ENCODE peak calls at places on chromosomes 3 and 15, in nine cellular contexts. One of them, this sample, is unnamed.

GRCh38 chr3:147360936-147361670 is 45.2 kb downstream of the ZIC4 start:
- DNase-seq in neuronal stem cell: no peak
- DNase-seq in upper lobe of left lung: no peak
- DNase-seq in heart left ventricle: no peak
- DNase-seq in dorsolateral prefrontal cortex: no peak
- DNase-seq in breast epithelium: no peak
- DNase-seq in IMR-90: no peak
- DNase-seq in mesendoderm: no peak
- DNase-seq in GM23248: peak
- DNase-seq in this sample: no peak

GRCh38 chr15:93771429-93772020 is 459.8 kb upstream of the MCTP2 start:
- DNase-seq in neuronal stem cell: no peak
- DNase-seq in upper lobe of left lung: no peak
- DNase-seq in heart left ventricle: no peak
- DNase-seq in dorsolateral prefrontal cortex: no peak
- DNase-seq in breast epithelium: no peak
- DNase-seq in IMR-90: no peak
- DNase-seq in mesendoderm: no peak
- DNase-seq in GM23248: no peak
- DNase-seq in this sample: no peak

GRCh38 chr3:15063238-15063637 is 1.9 kb downstream of the MRPS25 start:
- DNase-seq in neuronal stem cell: no peak
- DNase-seq in upper lobe of left lung: peak
- DNase-seq in heart left ventricle: peak
- DNase-seq in dorsolateral prefrontal cortex: no peak
- DNase-seq in breast epithelium: no peak
- DNase-seq in IMR-90: no peak
- DNase-seq in mesendoderm: no peak
- DNase-seq in GM23248: no peak
- DNase-seq in this sample: no peak

GRCh38 chr3:193702967-193703366 is 110.0 kb downstream of the OPA1 start:
- DNase-seq in neuronal stem cell: no peak
- DNase-seq in upper lobe of left lung: no peak
- DNase-seq in heart left ventricle: no peak
- DNase-seq in dorsolateral prefrontal cortex: no peak
- DNase-seq in breast epithelium: no peak
- DNase-seq in IMR-90: peak
- DNase-seq in mesendoderm: no peak
- DNase-seq in GM23248: peak
- DNase-seq in this sample: no peak

GRCh38 chr3:36932979-36933378 is 11.9 kb downstream of the TRANK1 start:
- DNase-seq in neuronal stem cell: no peak
- DNase-seq in upper lobe of left lung: no peak
- DNase-seq in heart left ventricle: no peak
- DNase-seq in dorsolateral prefrontal cortex: no peak
- DNase-seq in breast epithelium: no peak
- DNase-seq in IMR-90: peak
- DNase-seq in mesendoderm: peak
- DNase-seq in GM23248: no peak
- DNase-seq in this sample: no peak

GRCh38 chr3:94246136-94246535 is 183.3 kb downstream of the NSUN3 start:
- DNase-seq in neuronal stem cell: no peak
- DNase-seq in upper lobe of left lung: no peak
- DNase-seq in heart left ventricle: no peak
- DNase-seq in dorsolateral prefrontal cortex: no peak
- DNase-seq in breast epithelium: no peak
- DNase-seq in IMR-90: no peak
- DNase-seq in mesendoderm: no peak
- DNase-seq in GM23248: peak
- DNase-seq in this sample: no peak

GRCh38 chr3:124986153-124987143 is 51.9 kb upstream of the MUC13 start:
- DNase-seq in neuronal stem cell: no peak
- DNase-seq in upper lobe of left lung: no peak
- DNase-seq in heart left ventricle: peak
- DNase-seq in dorsolateral prefrontal cortex: no peak
- DNase-seq in breast epithelium: no peak
- DNase-seq in IMR-90: peak
- DNase-seq in mesendoderm: peak
- DNase-seq in GM23248: peak
- DNase-seq in this sample: no peak

GRCh38 chr3:52237659-52238172 is 1.2 kb downstream of the TWF2 start:
- DNase-seq in neuronal stem cell: no peak
- DNase-seq in upper lobe of left lung: peak
- DNase-seq in heart left ventricle: peak
- DNase-seq in dorsolateral prefrontal cortex: no peak
- DNase-seq in breast epithelium: peak
- DNase-seq in IMR-90: peak
- DNase-seq in mesendoderm: peak
- DNase-seq in GM23248: peak
- DNase-seq in this sample: peak

GRCh38 chr3:118729546-118729945 is 305.1 kb downstream of the IGSF11 start:
- DNase-seq in neuronal stem cell: no peak
- DNase-seq in upper lobe of left lung: no peak
- DNase-seq in heart left ventricle: no peak
- DNase-seq in dorsolateral prefrontal cortex: no peak
- DNase-seq in breast epithelium: no peak
- DNase-seq in IMR-90: no peak
- DNase-seq in mesendoderm: peak
- DNase-seq in GM23248: no peak
- DNase-seq in this sample: no peak

GRCh38 chr15:35838422-35839150 is 292.6 kb upstream of the DPH6 start:
- DNase-seq in neuronal stem cell: no peak
- DNase-seq in upper lobe of left lung: no peak
- DNase-seq in heart left ventricle: no peak
- DNase-seq in dorsolateral prefrontal cortex: no peak
- DNase-seq in breast epithelium: no peak
- DNase-seq in IMR-90: no peak
- DNase-seq in mesendoderm: peak
- DNase-seq in GM23248: no peak
- DNase-seq in this sample: no peak

GRCh38 chr3:100033184-100033583 is 81.1 kb downstream of the FILIP1L start:
- DNase-seq in neuronal stem cell: no peak
- DNase-seq in upper lobe of left lung: no peak
- DNase-seq in heart left ventricle: no peak
- DNase-seq in dorsolateral prefrontal cortex: no peak
- DNase-seq in breast epithelium: no peak
- DNase-seq in IMR-90: peak
- DNase-seq in mesendoderm: no peak
- DNase-seq in GM23248: peak
- DNase-seq in this sample: no peak

GRCh38 chr3:88767746-88768145 is 339.7 kb upstream of the EPHA3 start:
- DNase-seq in neuronal stem cell: no peak
- DNase-seq in upper lobe of left lung: no peak
- DNase-seq in heart left ventricle: no peak
- DNase-seq in dorsolateral prefrontal cortex: no peak
- DNase-seq in breast epithelium: no peak
- DNase-seq in IMR-90: no peak
- DNase-seq in mesendoderm: no peak
- DNase-seq in GM23248: no peak
- DNase-seq in this sample: no peak

GRCh38 chr3:194072097-194072428 is 63.9 kb upstream of the HES1 start:
- DNase-seq in neuronal stem cell: no peak
- DNase-seq in upper lobe of left lung: no peak
- DNase-seq in heart left ventricle: no peak
- DNase-seq in dorsolateral prefrontal cortex: no peak
- DNase-seq in breast epithelium: no peak
- DNase-seq in IMR-90: no peak
- DNase-seq in mesendoderm: no peak
- DNase-seq in GM23248: no peak
- DNase-seq in this sample: no peak

GRCh38 chr3:30988774-30989173 is 94.3 kb upstream of the GADL1 start:
- DNase-seq in neuronal stem cell: no peak
- DNase-seq in upper lobe of left lung: no peak
- DNase-seq in heart left ventricle: no peak
- DNase-seq in dorsolateral prefrontal cortex: no peak
- DNase-seq in breast epithelium: no peak
- DNase-seq in IMR-90: no peak
- DNase-seq in mesendoderm: peak
- DNase-seq in GM23248: no peak
- DNase-seq in this sample: no peak

GRCh38 chr3:105788548-105789036 is 80.2 kb downstream of the CBLB start:
- DNase-seq in neuronal stem cell: no peak
- DNase-seq in upper lobe of left lung: no peak
- DNase-seq in heart left ventricle: no peak
- DNase-seq in dorsolateral prefrontal cortex: no peak
- DNase-seq in breast epithelium: no peak
- DNase-seq in IMR-90: no peak
- DNase-seq in mesendoderm: no peak
- DNase-seq in GM23248: no peak
- DNase-seq in this sample: no peak

GRCh38 chr15:60128000-60128376 is 123.9 kb downstream of the FOXB1 start:
- DNase-seq in neuronal stem cell: no peak
- DNase-seq in upper lobe of left lung: no peak
- DNase-seq in heart left ventricle: no peak
- DNase-seq in dorsolateral prefrontal cortex: no peak
- DNase-seq in breast epithelium: no peak
- DNase-seq in IMR-90: peak
- DNase-seq in mesendoderm: peak
- DNase-seq in GM23248: peak
- DNase-seq in this sample: no peak
- H3K27ac ChIP-seq in neuronal stem cell: no peak
- H3K27ac ChIP-seq in upper lobe of left lung: peak
- H3K27ac ChIP-seq in heart left ventricle: peak
- H3K27ac ChIP-seq in dorsolateral prefrontal cortex: peak
- H3K27ac ChIP-seq in breast epithelium: peak
- H3K27ac ChIP-seq in IMR-90: peak
- H3K27ac ChIP-seq in mesendoderm: no peak
- H3K27ac ChIP-seq in GM23248: peak
- H3K27ac ChIP-seq in this sample: peak

GRCh38 chr15:89338036-89338435 is 3.4 kb upstream of the POLG start:
- DNase-seq in neuronal stem cell: no peak
- DNase-seq in upper lobe of left lung: no peak
- DNase-seq in heart left ventricle: no peak
- DNase-seq in dorsolateral prefrontal cortex: no peak
- DNase-seq in breast epithelium: no peak
- DNase-seq in IMR-90: no peak
- DNase-seq in mesendoderm: no peak
- DNase-seq in GM23248: no peak
- DNase-seq in this sample: no peak
- H3K27ac ChIP-seq in neuronal stem cell: no peak
- H3K27ac ChIP-seq in upper lobe of left lung: no peak
- H3K27ac ChIP-seq in heart left ventricle: no peak
- H3K27ac ChIP-seq in dorsolateral prefrontal cortex: no peak
- H3K27ac ChIP-seq in breast epithelium: no peak
- H3K27ac ChIP-seq in IMR-90: no peak
- H3K27ac ChIP-seq in mesendoderm: no peak
- H3K27ac ChIP-seq in GM23248: no peak
- H3K27ac ChIP-seq in this sample: no peak

DNA sequence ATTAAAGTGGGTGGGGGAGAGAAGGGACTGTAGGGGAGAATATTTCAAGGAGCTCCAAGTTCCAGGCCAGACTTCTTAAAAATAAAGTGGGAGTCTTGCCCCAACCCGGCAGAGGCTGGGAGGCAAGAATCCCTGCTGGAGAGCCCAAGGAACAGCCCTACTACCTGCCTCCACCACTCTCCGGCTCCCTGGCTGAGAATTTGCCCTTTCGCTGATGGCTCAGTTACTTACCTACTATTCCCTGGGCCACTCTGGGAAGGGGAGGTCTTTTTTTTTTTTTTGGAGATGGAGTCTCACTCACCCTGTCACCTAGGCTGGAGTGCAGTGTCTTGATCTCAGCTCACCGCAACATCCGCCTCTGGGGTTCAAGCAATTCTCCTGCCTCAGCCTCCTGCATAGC is 15.5 kb downstream of the MYL3 start:
- DNase-seq in neuronal stem cell: no peak
- DNase-seq in upper lobe of left lung: no peak
- DNase-seq in heart left ventricle: no peak
- DNase-seq in dorsolateral prefrontal cortex: peak
- DNase-seq in breast epithelium: no peak
- DNase-seq in IMR-90: no peak
- DNase-seq in mesendoderm: no peak
- DNase-seq in GM23248: no peak
- DNase-seq in this sample: no peak
- H3K27ac ChIP-seq in neuronal stem cell: no peak
- H3K27ac ChIP-seq in upper lobe of left lung: no peak
- H3K27ac ChIP-seq in heart left ventricle: peak
- H3K27ac ChIP-seq in dorsolateral prefrontal cortex: no peak
- H3K27ac ChIP-seq in breast epithelium: no peak
- H3K27ac ChIP-seq in IMR-90: no peak
- H3K27ac ChIP-seq in mesendoderm: no peak
- H3K27ac ChIP-seq in GM23248: no peak
- H3K27ac ChIP-seq in this sample: no peak

DNA sequence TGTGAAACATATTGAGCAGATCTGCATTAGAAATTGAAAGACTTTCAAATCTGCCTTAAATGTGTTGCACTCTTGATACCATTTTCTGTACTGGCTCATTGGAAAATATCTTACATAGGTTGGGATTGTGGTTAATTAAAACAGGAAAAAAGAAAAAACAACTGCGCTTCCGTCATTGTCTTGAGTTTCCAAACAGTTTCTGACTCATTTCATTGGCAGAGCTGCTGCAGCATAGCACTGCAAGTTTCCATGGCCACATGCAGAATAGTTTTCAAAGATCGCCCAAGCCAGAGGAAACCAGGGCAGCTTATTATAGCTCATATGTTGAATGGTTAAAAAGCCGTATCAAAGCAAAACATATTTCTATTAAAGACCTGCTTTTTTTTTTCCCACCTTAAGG is 446.6 kb upstream of the BCHE start:
- DNase-seq in neuronal stem cell: no peak
- DNase-seq in upper lobe of left lung: no peak
- DNase-seq in heart left ventricle: no peak
- DNase-seq in dorsolateral prefrontal cortex: no peak
- DNase-seq in breast epithelium: no peak
- DNase-seq in IMR-90: peak
- DNase-seq in mesendoderm: no peak
- DNase-seq in GM23248: peak
- DNase-seq in this sample: no peak
- H3K27ac ChIP-seq in neuronal stem cell: no peak
- H3K27ac ChIP-seq in upper lobe of left lung: no peak
- H3K27ac ChIP-seq in heart left ventricle: no peak
- H3K27ac ChIP-seq in dorsolateral prefrontal cortex: no peak
- H3K27ac ChIP-seq in breast epithelium: no peak
- H3K27ac ChIP-seq in IMR-90: no peak
- H3K27ac ChIP-seq in mesendoderm: no peak
- H3K27ac ChIP-seq in GM23248: no peak
- H3K27ac ChIP-seq in this sample: no peak

GRCh38 chr15:77778802-77779201 is 146.1 kb upstream of the LINGO1 start:
- DNase-seq in neuronal stem cell: no peak
- DNase-seq in upper lobe of left lung: no peak
- DNase-seq in heart left ventricle: no peak
- DNase-seq in dorsolateral prefrontal cortex: no peak
- DNase-seq in breast epithelium: no peak
- DNase-seq in IMR-90: no peak
- DNase-seq in mesendoderm: no peak
- DNase-seq in GM23248: no peak
- DNase-seq in this sample: no peak
- H3K27ac ChIP-seq in neuronal stem cell: no peak
- H3K27ac ChIP-seq in upper lobe of left lung: no peak
- H3K27ac ChIP-seq in heart left ventricle: no peak
- H3K27ac ChIP-seq in dorsolateral prefrontal cortex: no peak
- H3K27ac ChIP-seq in breast epithelium: no peak
- H3K27ac ChIP-seq in IMR-90: no peak
- H3K27ac ChIP-seq in mesendoderm: no peak
- H3K27ac ChIP-seq in GM23248: no peak
- H3K27ac ChIP-seq in this sample: no peak